ENCODE peak calls at places on chromosomes 3 and 15, in five cellular contexts. V is cardiac fibroblast; R is neuronal stem cell; K is adipocyte; C is naive thymus-derived CD4-positive, alpha-beta T cell. I is an unnamed sample.
A peak's percentile ranks its signal among the peaks of the same experiment; 100 is the strongest.

GRCh38 chr3:108914774-108915641 is 38.7 kb downstream of the GUCA1C start:
- DNase-seq in V (peak; percentile 71), K (peak; percentile 75), R (peak; percentile 68), C (peak; percentile 49), I (peak; percentile 65)

GRCh38 chr3:161274691-161275298 is 53.7 kb downstream of the NMD3 start:
- DNase-seq in C (peak; percentile 30), R (peak; percentile 18), K (peak; percentile 70), V (peak; percentile 78), I (no peak)

GRCh38 chr3:142645236-142645793 is 49.1 kb downstream of the PLS1 start:
- DNase-seq in V (peak; percentile 64), C (no peak), K (peak; percentile 18), R (no peak), I (no peak)

GRCh38 chr3:151085889-151086483 is 522 bp downstream of the MED12L start:
- DNase-seq in V (no peak), R (peak; percentile 57), C (peak; percentile 45), K (peak; percentile 46), I (no peak)

GRCh38 chr15:91302588-91303439 is 202.8 kb downstream of the SV2B start:
- DNase-seq in K (peak; percentile 87), R (peak; percentile 66), V (peak; percentile 80), C (no peak), I (no peak)

GRCh38 chr3:146948161-146948560 is 343.0 kb upstream of the PLSCR5 start:
- DNase-seq in C (no peak), V (no peak), R (no peak), K (no peak), I (no peak)

GRCh38 chr15:36784717-36785116 is 205.3 kb downstream of the CDIN1 start:
- DNase-seq in C (no peak), R (no peak), V (no peak), K (no peak), I (no peak)

GRCh38 chr15:60651155-60651554 is 172.2 kb upstream of the ICE2 start:
- DNase-seq in K (no peak), R (no peak), C (no peak), V (no peak), I (no peak)

GRCh38 chr3:30495172-30496124 is 111.0 kb upstream of the TGFBR2 start:
- DNase-seq in K (peak; percentile 22), C (no peak), R (no peak), V (peak; percentile 39), I (no peak)

GRCh38 chr3:187807086-187807862 is 62.0 kb upstream of the BCL6 start:
- DNase-seq in V (peak; percentile 73), R (no peak), C (peak; percentile 55), K (peak; percentile 50), I (no peak)

GRCh38 chr3:131107637-131108433 is 81.2 kb downstream of the NEK11 start:
- DNase-seq in V (peak; percentile 64), R (no peak), C (no peak), K (peak; percentile 16), I (no peak)

GRCh38 chr3:51357856-51358255 is 27.2 kb upstream of the MANF start:
- DNase-seq in V (no peak), R (no peak), C (no peak), K (no peak), I (no peak)

GRCh38 chr15:24078310-24079029 is 391.4 kb upstream of the NDN start:
- DNase-seq in R (no peak), K (no peak), V (no peak), C (no peak), I (no peak)

GRCh38 chr3:131304890-131305289 is 76.7 kb upstream of the NUDT16 start:
- DNase-seq in K (no peak), V (no peak), C (no peak), R (no peak), I (no peak)

GRCh38 chr15:28191832-28192231 is 92.7 kb upstream of the OCA2 start:
- DNase-seq in R (peak; percentile 8), K (no peak), V (peak; percentile 74), C (no peak), I (peak; percentile 27)

GRCh38 chr3:16849795-16850194 is 35.0 kb upstream of the PLCL2 start:
- DNase-seq in V (peak; percentile 83), R (no peak), K (peak; percentile 31), C (no peak), I (no peak)

GRCh38 chr15:68655686-68656437 is 77.1 kb downstream of the CORO2B start:
- DNase-seq in R (no peak), C (no peak), V (no peak), K (no peak), I (no peak)

GRCh38 chr3:7917443-7918151 is 584.0 kb upstream of the LMCD1 start:
- DNase-seq in R (no peak), C (peak; percentile 20), V (no peak), K (no peak), I (no peak)

GRCh38 chr3:94179059-94179458 is 116.2 kb downstream of the NSUN3 start:
- DNase-seq in R (no peak), V (no peak), K (no peak), C (no peak), I (no peak)

GRCh38 chr3:9193633-9194032 is 55.8 kb downstream of the SRGAP3 start:
- DNase-seq in C (no peak), K (no peak), V (no peak), R (no peak), I (no peak)

GRCh38 chr3:46440531-46441294 is 24.0 kb downstream of the LTF start:
- DNase-seq in V (no peak), C (no peak), K (no peak), R (no peak), I (no peak)

GRCh38 chr3:89795506-89795905 is 688.1 kb downstream of the EPHA3 start:
- DNase-seq in V (no peak), K (no peak), R (no peak), C (no peak), I (no peak)
- H3K4me3 ChIP-seq in V (no peak overlapping the region), K (no peak overlapping the region), R (no peak overlapping the region), C (no peak overlapping the region), I (no peak overlapping the region)

GRCh38 chr15:73361331-73361730 is 7.4 kb downstream of the HCN4 start:
- DNase-seq in V (no peak), C (no peak), R (no peak), K (no peak), I (no peak)

GRCh38 chr15:73364070-73364469 is 4.7 kb downstream of the HCN4 start:
- DNase-seq in K (no peak), C (no peak), V (no peak), R (no peak), I (no peak)

GRCh38 chr15:73366766-73367623 is 1.8 kb downstream of the HCN4 start:
- DNase-seq in V (no peak), C (no peak), K (no peak), R (no peak), I (no peak)

GRCh38 chr15:73359653-73360052 is 9.1 kb downstream of the HCN4 start:
- DNase-seq in K (no peak), V (no peak), C (no peak), R (no peak), I (no peak)

GRCh38 chr15:73362900-73363299 is 5.9 kb downstream of the HCN4 start:
- DNase-seq in C (no peak), R (no peak), K (no peak), V (no peak), I (no peak)
- H3K4me3 ChIP-seq in C (no peak overlapping the region), R (no peak overlapping the region), K (no peak overlapping the region), V (no peak overlapping the region), I (no peak overlapping the region)

GRCh38 chr3:57151021-57151449 is 14.1 kb downstream of the IL17RD start:
- DNase-seq in C (no peak), K (peak; percentile 76), R (no peak), V (peak; percentile 8), I (no peak)
- H3K4me3 ChIP-seq in C (no peak overlapping the region), K (no peak overlapping the region), R (no peak overlapping the region), V (no peak overlapping the region), I (no peak overlapping the region)

GRCh38 chr3:159882367-159882766 is 106.3 kb upstream of the IL12A start:
- DNase-seq in C (no peak), R (no peak), V (no peak), K (no peak), I (no peak)

GRCh38 chr3:159881208-159881607 is 107.4 kb upstream of the IL12A start:
- DNase-seq in K (no peak), V (no peak), C (no peak), R (no peak), I (no peak)

GRCh38 chr3:159881828-159882309 is 106.8 kb upstream of the IL12A start:
- DNase-seq in K (no peak), R (no peak), C (no peak), V (no peak), I (no peak)

GRCh38 chr3:159877924-159878323 is 110.7 kb upstream of the IL12A start:
- DNase-seq in R (no peak), V (peak; percentile 30), C (no peak), K (no peak), I (no peak)

GRCh38 chr3:159879598-159879997 is 109.0 kb upstream of the IL12A start:
- DNase-seq in K (no peak), C (no peak), V (peak; percentile 40), R (no peak), I (no peak)
- H3K4me3 ChIP-seq in K (no peak overlapping the region), C (no peak overlapping the region), V (no peak overlapping the region), R (no peak overlapping the region), I (no peak overlapping the region)

DNA sequence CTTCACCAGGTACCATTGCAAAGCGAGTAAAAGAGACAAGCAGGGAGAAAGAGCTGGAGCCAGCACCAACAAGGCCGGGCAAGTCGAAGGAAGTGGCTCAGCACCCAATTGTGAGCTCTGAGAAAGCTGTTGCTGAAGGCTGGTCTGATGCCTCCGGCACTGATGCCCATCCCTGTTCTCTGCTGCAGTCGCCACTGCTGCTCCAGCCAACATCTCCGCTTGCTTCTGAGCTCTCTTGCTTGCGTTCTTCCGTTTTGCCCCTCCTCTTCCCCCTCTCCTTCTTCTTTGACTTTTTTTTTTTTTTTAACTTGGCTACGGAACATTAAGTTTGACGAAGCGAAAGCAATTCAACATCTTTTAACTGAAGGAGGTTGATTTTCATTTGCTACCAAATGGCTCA is 442.9 kb downstream of the MCTP2 start:
- DNase-seq in R (no peak), K (no peak), C (no peak), V (no peak), I (no peak)
- H3K4me3 ChIP-seq in R (peak overlapping the region; percentile 65), K (no peak overlapping the region), C (no peak overlapping the region), V (no peak overlapping the region), I (no peak overlapping the region)

DNA sequence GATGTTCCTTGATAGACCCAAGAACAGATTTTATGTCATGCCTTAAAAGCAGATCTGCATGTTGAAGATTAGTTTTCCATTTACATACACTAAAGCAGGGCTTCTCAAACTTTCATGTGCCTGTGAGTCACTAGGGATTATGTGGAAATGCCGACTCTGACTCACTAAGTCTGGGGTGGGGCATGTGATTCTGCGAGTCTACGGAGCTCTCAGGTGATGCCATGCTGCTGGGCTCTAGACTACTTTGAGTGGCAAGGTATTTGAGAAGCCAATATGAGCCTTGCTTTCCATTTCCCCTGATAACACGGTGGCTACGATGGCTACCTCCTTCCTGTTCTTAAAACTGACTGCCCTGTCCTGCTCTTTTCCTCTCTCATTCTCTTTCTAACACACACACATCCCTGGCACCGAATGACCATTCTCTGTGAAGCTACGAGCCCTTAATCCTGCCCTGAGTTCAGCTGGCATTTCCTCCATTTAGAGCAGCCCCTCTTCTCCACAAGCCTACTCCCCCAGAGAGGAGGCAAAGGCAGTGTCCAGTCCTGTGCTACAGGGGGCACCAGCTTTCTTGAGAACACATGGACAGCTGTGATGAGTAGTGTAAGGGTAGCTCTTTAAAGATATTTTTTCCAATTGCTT is 39.7 kb upstream of the PYGO1 start:
- DNase-seq in R (no peak), V (peak; percentile 95), K (peak; percentile 95), C (no peak), I (peak; percentile 38)
- H3K4me3 ChIP-seq in R (no peak overlapping the region), V (no peak overlapping the region), K (no peak overlapping the region), C (no peak overlapping the region), I (no peak overlapping the region)

GRCh38 chr3:27454914-27455313 is 29.3 kb downstream of the SLC4A7 start:
- DNase-seq in C (no peak), R (no peak), K (peak; percentile 76), V (peak; percentile 50), I (no peak)
- H3K4me3 ChIP-seq in C (no peak overlapping the region), R (no peak overlapping the region), K (peak overlapping the region; percentile 69), V (no peak overlapping the region), I (no peak overlapping the region)

I was measured in stomach.